ENCODE peak calls at places on chromosomes 12 and 14, in ten cellular contexts. Z is A549, L is heart left ventricle, R is lung, S is transverse colon, A is adrenal gland, K is dorsolateral prefrontal cortex, E is fibroblast of lung, F is heart right ventricle, O is neural progenitor cell. V is an unnamed sample.

GRCh38 chr12:123131879-123132402 is 18.9 kb downstream of the PITPNM2 start:
- DNase-seq in Z (no peak), L (no peak), R (peak), S (peak), A (no peak), K (peak), E (no peak), F (no peak), O (no peak), V (peak)

GRCh38 chr14:34119107-34119858 is 168.4 kb upstream of the EGLN3 start:
- DNase-seq in Z (no peak), L (no peak), R (no peak), S (no peak), A (no peak), K (no peak), E (no peak), F (no peak), O (no peak), V (no peak)

GRCh38 chr14:55446833-55447232 is 6.4 kb upstream of the TBPL2 start:
- DNase-seq in Z (no peak), L (no peak), R (no peak), S (no peak), A (peak), K (no peak), E (peak), F (no peak), O (no peak), V (no peak)

GRCh38 chr14:99121027-99121875 is 150.7 kb downstream of the BCL11B start:
- DNase-seq in Z (no peak), L (no peak), R (peak), S (no peak), A (no peak), K (no peak), E (no peak), F (no peak), O (no peak), V (peak)

GRCh38 chr12:6199531-6200265 is 502 bp upstream of the CD9 start:
- DNase-seq in Z (no peak), L (peak), R (peak), S (peak), A (peak), K (no peak), E (no peak), F (no peak), O (peak), V (peak)

GRCh38 chr12:12265571-12266388 is 1.1 kb downstream of the LRP6 start:
- DNase-seq in Z (no peak), L (no peak), R (no peak), S (no peak), A (no peak), K (no peak), E (peak), F (no peak), O (no peak), V (peak)

GRCh38 chr12:19462441-19462840 is 23.1 kb downstream of the AEBP2 start:
- DNase-seq in Z (no peak), L (no peak), R (no peak), S (no peak), A (no peak), K (no peak), E (peak), F (no peak), O (no peak), V (no peak)

GRCh38 chr12:118299791-118300460 is 72.8 kb downstream of the TAOK3 start:
- DNase-seq in Z (no peak), L (no peak), R (no peak), S (no peak), A (no peak), K (no peak), E (peak), F (no peak), O (no peak), V (no peak)

GRCh38 chr12:168763-169525 is 45.0 kb downstream of the SLC6A12 start:
- DNase-seq in Z (no peak), L (no peak), R (no peak), S (no peak), A (no peak), K (no peak), E (no peak), F (no peak), O (no peak), V (no peak)

GRCh38 chr14:69242311-69243224 is 17.4 kb upstream of the GALNT16 start:
- DNase-seq in Z (peak), L (peak), R (peak), S (peak), A (peak), K (no peak), E (peak), F (no peak), O (peak), V (peak)

DNA sequence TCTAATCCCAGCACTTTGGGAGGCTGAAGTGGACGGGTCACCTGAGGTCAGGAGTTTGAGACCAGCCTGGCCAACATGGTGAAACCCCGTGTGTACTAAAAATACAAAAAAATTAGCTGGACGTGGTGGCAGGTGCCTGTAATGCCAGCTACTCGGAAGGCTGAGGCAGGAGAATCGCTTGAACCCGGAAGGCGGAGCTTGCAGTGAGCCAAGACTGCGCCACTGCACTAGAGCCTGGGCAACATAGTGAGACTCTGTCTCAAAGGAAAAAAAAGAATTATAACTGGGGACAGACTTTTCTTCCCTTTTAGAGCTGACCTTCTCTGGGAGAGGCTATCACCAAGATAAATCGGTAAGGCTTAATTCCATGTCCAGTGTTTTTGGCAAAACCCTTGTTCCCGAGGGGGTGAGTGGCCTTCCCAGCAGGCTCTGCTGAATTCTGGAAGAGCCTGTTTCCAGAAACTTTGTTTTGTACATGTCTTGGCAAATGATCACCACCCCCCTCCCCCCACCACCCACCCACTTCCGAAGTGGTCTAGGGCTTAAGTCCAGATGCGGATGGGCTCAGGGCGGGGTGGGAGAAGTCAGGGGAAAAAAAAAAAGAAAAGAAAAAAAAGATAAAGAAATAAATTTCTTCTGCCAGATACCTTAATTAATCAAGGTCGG is 32.3 kb upstream of the DEGS2 start:
- DNase-seq in Z (no peak), L (peak), R (no peak), S (no peak), A (no peak), K (no peak), E (no peak), F (no peak), O (no peak), V (no peak)
- H3K27ac ChIP-seq in Z (peak), L (peak), R (peak), S (peak), A (peak), K (no peak), E (no peak), F (peak), O (no peak), V (no peak)

DNA sequence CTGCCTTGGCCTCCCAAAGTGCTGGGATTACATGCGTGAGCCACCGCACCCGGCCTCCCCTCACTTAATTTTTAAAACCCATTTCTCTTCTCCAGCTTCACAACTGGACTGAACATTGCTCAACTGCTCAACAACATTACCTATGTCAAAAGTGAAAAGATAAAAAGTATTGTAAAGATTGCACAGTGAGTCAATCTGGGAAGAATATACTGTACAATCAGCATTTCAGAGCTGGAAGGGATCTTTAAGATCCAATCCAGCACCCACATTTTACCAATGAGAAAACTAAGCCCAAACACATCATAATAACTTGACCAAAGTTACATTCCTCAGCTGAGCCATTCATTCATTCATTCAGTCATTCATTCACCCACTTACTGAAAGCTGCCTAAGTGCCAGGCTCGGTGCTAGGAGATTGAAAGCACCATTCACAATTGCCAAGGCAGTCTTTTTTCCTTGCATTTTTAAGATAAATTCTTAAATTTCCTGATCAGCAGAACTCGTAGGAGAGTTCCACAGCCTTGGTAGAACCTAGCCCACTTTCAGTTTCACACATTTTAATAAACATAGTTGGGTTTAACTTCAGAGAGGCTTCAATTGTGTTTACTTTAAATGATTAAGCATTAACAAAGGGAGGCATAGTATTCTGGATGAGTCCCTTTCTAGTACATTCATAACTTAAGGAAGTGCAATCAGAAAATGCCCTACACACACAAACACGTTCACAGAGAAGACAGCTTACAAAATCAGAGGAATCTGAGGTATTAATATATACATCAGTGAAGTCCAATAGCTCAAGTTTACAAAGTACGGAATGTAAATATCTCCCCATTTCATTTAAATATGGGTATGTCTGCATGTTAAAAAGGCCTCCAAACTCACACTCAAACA is 3.0 kb downstream of the GALNT4 start:
- DNase-seq in Z (no peak), L (no peak), R (no peak), S (no peak), A (no peak), K (no peak), E (peak), F (no peak), O (no peak), V (no peak)
- H3K4me3 ChIP-seq in Z (peak), L (no peak), R (no peak), S (peak), A (no peak), K (peak), E (peak), F (no peak), O (no peak), V (peak)

GRCh38 chr14:22263961-22264360 is 325.1 kb downstream of the DAD1 start:
- DNase-seq in Z (no peak), L (no peak), R (no peak), S (no peak), A (no peak), K (no peak), E (no peak), F (no peak), O (no peak), V (no peak)

GRCh38 chr14:22266141-22266442 is 322.9 kb downstream of the DAD1 start:
- DNase-seq in Z (no peak), L (no peak), R (no peak), S (no peak), A (no peak), K (no peak), E (no peak), F (no peak), O (no peak), V (no peak)

GRCh38 chr14:22264759-22265158 is 324.3 kb downstream of the DAD1 start:
- DNase-seq in Z (no peak), L (no peak), R (no peak), S (no peak), A (no peak), K (no peak), E (no peak), F (no peak), O (no peak), V (no peak)

GRCh38 chr14:22266683-22267082 is 322.3 kb downstream of the DAD1 start:
- DNase-seq in Z (no peak), L (no peak), R (no peak), S (no peak), A (no peak), K (no peak), E (no peak), F (no peak), O (no peak), V (no peak)

GRCh38 chr14:22265319-22266140 is 323.5 kb downstream of the DAD1 start:
- DNase-seq in Z (no peak), L (no peak), R (no peak), S (no peak), A (no peak), K (no peak), E (no peak), F (no peak), O (peak), V (no peak)
- TF ChIP-seq CTCF in Z (no peak), L (no peak), R (no peak), S (no peak), A (no peak), K (no peak), E (no peak), F (no peak), O (peak), V (no peak)

GRCh38 chr12:29509503-29509902 is 12.0 kb upstream of the OVCH1 start:
- DNase-seq in Z (no peak), L (no peak), R (no peak), S (no peak), A (no peak), K (no peak), E (no peak), F (no peak), O (no peak), V (no peak)
- H3K27ac ChIP-seq in Z (no peak), L (no peak), R (no peak), S (no peak), A (no peak), K (no peak), E (no peak), F (no peak), O (no peak), V (no peak)